ENCODE peak calls at places on chromosome 21, in six cellular contexts. E is stimulated activated CD4-positive, alpha-beta T cell treated with anti-CD3 and anti-CD28 coated beads, TNF-alpha, amount 100 ng/mL, for 24 hours; F is SW480; A is HuH-7.5; G is NCI-H1092; C is progenitor cell of endocrine pancreas. Q is an unnamed sample.
A peak's percentile ranks its signal among the peaks of the same experiment; 100 is the strongest.

GRCh38 chr21:44427241-44428120 is 27.8 kb upstream of the LRRC3 start:
- DNase-seq in E (no peak), F (peak; percentile 85), A (no peak), G (peak; percentile 47), C (peak; percentile 8), Q (no peak)

GRCh38 chr21:31337991-31338891 is 5.8 kb downstream of the TIAM1 start:
- DNase-seq in E (no peak), F (no peak), A (no peak), G (no peak), C (no peak), Q (no peak)

GRCh38 chr21:32929633-32930038 is 96.1 kb upstream of the OLIG2 start:
- DNase-seq in E (no peak), F (no peak), A (no peak), G (no peak), C (no peak), Q (no peak)

GRCh38 chr21:43604505-43605204 is 54.6 kb downstream of the HSF2BP start:
- DNase-seq in E (no peak), F (no peak), A (no peak), G (no peak), C (no peak), Q (no peak)

GRCh38 chr21:17461014-17461413 is 51.8 kb upstream of the CXADR start:
- DNase-seq in E (no peak), F (no peak), A (no peak), G (no peak), C (no peak), Q (peak; percentile 43)

GRCh38 chr21:42299324-42300044 is 15.7 kb downstream of the TFF3 start:
- DNase-seq in E (no peak), F (peak; percentile 90), A (no peak), G (no peak), C (no peak), Q (no peak)

GRCh38 chr21:15893902-15894301 is 164.1 kb downstream of the USP25 start:
- DNase-seq in E (no peak), F (no peak), A (no peak), G (no peak), C (no peak), Q (no peak)

GRCh38 chr21:33848252-33848953 is 67.2 kb downstream of the ATP5PO start:
- DNase-seq in E (no peak), F (peak; percentile 20), A (no peak), G (peak; percentile 8), C (no peak), Q (no peak)

GRCh38 chr21:45575993-45576837 is 34.0 kb upstream of the SLC19A1 start:
- DNase-seq in E (no peak), F (no peak), A (no peak), G (no peak), C (no peak), Q (no peak)

GRCh38 chr21:43194303-43195130 is 25.7 kb downstream of the CRYAA start:
- DNase-seq in E (no peak), F (no peak), A (no peak), G (no peak), C (peak; percentile 8), Q (no peak)